ENCODE peak calls at places on chromosomes 1 and 21, in four cellular contexts. P is gastrocnemius medialis; O is adrenal gland; K is CD4-positive, alpha-beta T cell. X is an unnamed sample.

GRCh38 chr1:20032425-20032824 is 37.6 kb upstream of the PLA2G5 start:
- DNase-seq in P (no peak), O (no peak), K (no peak), X (no peak)

GRCh38 chr1:97304366-97304765 is 582.8 kb downstream of the PTBP2 start:
- DNase-seq in P (no peak), O (no peak), K (no peak), X (no peak)

GRCh38 chr1:214317300-214317699 is 36.3 kb downstream of the SMYD2 start:
- DNase-seq in P (no peak), O (no peak), K (no peak), X (no peak)

GRCh38 chr21:15801352-15801863 is 71.6 kb downstream of the USP25 start:
- DNase-seq in P (no peak), O (no peak), K (no peak), X (no peak)

GRCh38 chr1:201660931-201661822 is 122.2 kb downstream of the NAV1 start:
- DNase-seq in P (no peak), O (no peak), K (no peak), X (no peak)

GRCh38 chr1:92217721-92218120 is at the start of gene C1orf146:
- DNase-seq in P (no peak), O (no peak), K (no peak), X (no peak)

GRCh38 chr1:204073837-204074273 is 940 bp downstream of the SOX13 start:
- DNase-seq in P (no peak), O (no peak), K (no peak), X (no peak)

GRCh38 chr1:228278432-228278941 is 70.6 kb downstream of the OBSCN start:
- DNase-seq in P (peak), O (peak), K (no peak), X (no peak)

GRCh38 chr1:19062258-19063029 is 106.0 kb upstream of the IFFO2 start:
- DNase-seq in P (no peak), O (no peak), K (no peak), X (no peak)

GRCh38 chr21:45867671-45868081 is 113.9 kb upstream of the COL6A1 start:
- DNase-seq in P (no peak), O (peak), K (no peak), X (no peak)

GRCh38 chr1:226798427-226799411 is 59.6 kb upstream of the ITPKB start:
- DNase-seq in P (no peak), O (no peak), K (peak), X (no peak)

GRCh38 chr1:21665711-21666571 is 3.2 kb downstream of the RAP1GAP start:
- DNase-seq in P (no peak), O (peak), K (no peak), X (no peak)

GRCh38 chr1:15186073-15186845 is 32.7 kb downstream of the TMEM51 start:
- DNase-seq in P (no peak), O (no peak), K (no peak), X (no peak)

GRCh38 chr1:235873045-235873444 is 6.3 kb upstream of the LYST start:
- DNase-seq in P (no peak), O (no peak), K (no peak), X (no peak)

GRCh38 chr1:89311757-89312156 is 39.1 kb upstream of the GBP5 start:
- DNase-seq in P (no peak), O (peak), K (no peak), X (no peak)

GRCh38 chr1:39407889-39408640 is 83.4 kb upstream of the BMP8A start:
- DNase-seq in P (no peak), O (no peak), K (no peak), X (no peak)

GRCh38 chr1:217272385-217272784 is 358.5 kb downstream of the GPATCH2 start:
- DNase-seq in P (no peak), O (no peak), K (no peak), X (no peak)

GRCh38 chr1:209926045-209926444 is 12.0 kb upstream of the SYT14 start:
- DNase-seq in P (no peak), O (no peak), K (no peak), X (no peak)

GRCh38 chr1:228346731-228347130 is 59.9 kb downstream of the TRIM11 start:
- DNase-seq in P (peak), O (peak), K (no peak), X (no peak)

DNA sequence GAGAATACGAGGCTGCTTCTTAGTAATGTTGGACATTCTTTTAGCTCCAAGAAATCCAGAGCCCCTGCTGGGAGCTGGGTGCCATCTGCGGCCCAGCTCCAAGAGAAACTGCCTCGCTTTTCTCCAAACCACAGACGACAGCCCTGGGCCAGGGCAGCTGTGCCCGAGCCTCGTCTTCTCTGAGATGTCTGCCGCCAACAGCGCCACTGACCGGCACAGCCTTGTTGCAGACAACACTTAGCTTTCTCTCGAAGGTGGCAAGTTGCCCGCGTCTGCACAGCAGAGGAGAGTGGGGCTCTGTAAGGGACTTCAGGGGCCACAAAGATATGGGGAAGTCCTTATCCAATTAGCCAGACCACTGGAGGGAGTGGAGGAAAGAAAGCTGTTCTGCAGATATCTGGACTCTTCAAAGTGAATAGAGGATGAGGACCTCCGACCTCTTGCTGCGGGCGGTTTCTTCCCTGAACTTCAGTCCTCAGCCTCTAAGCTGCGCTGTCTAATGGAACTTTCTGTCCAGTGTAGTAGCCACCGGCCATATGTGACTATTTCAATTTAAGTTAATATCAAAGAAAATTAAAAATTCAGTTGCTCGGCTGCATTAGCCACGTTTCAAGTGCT is 63.9 kb upstream of the DISP3 start:
- DNase-seq in P (no peak), O (no peak), K (no peak), X (no peak)
- TF ChIP-seq CTCF in P (no peak), O (no peak), K (no peak), X (no peak)

DNA sequence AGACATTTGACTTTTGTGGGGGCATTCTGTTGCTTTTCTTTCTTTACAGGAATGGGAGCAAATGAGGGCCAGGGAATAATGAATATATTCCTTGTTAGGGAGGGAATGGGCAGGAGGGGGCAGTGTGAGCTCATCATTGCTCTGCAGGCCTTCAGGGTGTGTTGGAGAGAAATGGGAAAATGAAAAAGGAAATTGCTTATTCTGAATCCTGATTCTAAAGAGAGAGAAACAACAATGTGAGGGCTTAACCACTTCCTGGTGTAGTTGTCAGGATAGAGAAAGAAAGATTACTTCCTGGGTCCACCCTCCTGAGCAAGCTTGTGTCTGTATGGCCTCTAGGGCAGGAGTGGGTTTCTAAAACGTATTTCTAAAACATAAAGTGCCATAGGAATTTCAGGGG is 28.3 kb downstream of the VANGL2 start:
- DNase-seq in P (no peak), O (peak), K (no peak), X (peak)
- TF ChIP-seq CTCF in P (peak), O (peak), K (peak), X (peak)

DNA sequence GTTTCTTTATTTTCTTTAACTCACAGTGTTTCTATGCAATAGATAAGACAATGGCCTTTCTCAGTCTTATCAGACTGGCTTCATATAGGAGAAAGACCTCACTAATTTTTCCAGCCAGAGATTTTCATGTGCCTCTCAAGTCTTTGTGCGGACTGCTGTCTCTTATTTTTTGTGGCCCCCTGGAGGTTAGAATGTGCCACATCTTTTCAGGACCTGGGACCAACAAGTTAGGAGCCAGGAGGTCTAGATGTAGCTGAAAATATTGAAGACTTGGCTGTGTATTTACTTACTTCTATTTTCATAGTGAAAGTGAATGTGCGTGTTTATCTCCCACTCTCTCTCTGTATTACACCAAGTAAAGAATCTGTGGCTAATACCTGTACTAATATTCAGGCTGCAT is 42.1 kb upstream of the CFHR3 start:
- DNase-seq in P (no peak), O (no peak), K (no peak), X (no peak)
- TF ChIP-seq CTCF in P (no peak), O (no peak), K (no peak), X (peak)

DNA sequence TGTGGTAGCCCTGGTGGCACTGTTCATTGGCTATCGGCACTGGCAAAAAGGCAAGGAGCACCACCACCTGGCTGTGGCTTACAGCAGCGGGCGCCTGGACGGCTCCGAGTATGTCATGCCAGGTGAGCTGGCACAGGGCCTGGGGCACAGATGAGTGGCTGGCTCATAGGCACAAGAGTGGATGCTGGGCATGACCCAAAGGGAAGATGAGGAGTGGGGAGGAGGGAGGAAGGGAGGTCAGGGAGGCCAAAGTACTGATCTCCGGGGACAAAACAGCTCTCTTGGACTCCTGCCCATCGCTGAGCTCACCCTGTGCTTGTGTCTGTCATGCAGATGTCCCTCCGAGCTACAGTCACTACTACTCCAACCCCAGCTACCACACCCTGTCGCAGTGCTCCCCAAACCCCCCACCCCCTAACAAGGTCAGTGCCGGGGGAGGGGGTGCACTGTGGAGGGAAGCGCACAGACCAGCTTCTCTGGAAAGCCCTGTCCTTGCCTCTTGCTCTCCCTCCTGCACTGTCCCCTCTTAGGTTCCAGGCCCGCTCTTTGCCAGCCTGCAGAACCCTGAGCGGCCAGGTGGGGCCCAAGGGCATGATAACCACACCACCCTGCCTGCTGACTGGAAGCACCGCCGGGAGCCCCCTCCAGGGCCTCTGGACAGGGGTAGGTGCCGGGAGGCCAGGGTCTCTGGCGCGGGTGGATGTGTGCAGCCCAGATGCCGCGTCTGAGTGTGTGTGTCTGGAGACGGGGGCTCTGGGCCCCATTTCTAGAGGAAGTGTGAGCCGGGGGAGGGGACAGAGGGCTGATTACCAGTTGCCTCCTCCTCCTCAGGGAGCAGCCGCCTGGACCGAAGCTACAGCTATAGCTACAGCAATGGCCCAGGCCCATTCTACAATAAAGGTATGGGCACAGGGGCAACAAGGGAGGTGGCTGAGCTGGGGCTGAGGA is 7.3 kb upstream of the LRRC71 start:
- DNase-seq in P (no peak), O (peak), K (no peak), X (no peak)
- TF ChIP-seq CTCF in P (no peak), O (no peak), K (no peak), X (no peak)

GRCh38 chr1:153190373-153190772 is 12.9 kb upstream of the LELP1 start:
- DNase-seq in P (no peak), O (no peak), K (no peak), X (no peak)
- TF ChIP-seq CTCF in P (no peak), O (no peak), K (no peak), X (no peak)

DNA sequence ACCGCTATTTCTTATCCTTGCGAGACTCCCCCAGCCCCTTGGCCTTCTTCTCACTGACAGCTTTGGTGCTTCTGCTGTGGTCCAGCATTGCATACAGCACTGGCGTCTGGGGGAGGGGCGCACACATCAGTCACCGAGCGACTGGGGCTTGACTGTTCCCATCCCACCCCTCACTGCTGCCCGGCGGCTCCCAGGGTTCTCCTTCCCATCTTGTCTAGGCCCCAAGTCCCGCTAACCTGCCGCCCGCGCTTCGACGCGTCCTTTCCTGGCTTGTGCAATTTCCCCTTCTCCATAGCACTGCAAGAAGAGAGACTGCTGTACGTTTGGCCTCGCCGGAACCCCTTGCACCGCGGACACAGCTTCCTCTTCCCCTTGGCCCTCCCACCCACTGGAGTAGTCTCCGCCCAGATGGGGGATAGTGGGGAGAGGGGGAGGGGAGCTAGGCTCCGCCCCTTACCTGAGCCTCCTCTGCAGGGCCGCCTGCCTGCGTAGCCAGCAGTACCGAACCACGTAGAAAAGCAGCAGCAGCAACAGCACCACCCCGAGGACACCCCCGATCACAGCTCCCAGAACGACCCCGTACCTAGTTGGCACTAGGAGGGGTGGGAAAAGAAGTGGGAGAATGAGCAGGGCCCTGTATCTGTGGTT is 3.8 kb downstream of the MPZ start:
- DNase-seq in P (peak), O (peak), K (peak), X (peak)
- TF ChIP-seq CTCF in P (no peak), O (no peak), K (peak), X (peak)

GRCh38 chr1:58041621-58042020 is 504.9 kb downstream of the OMA1 start:
- DNase-seq in P (no peak), O (no peak), K (no peak), X (no peak)

GRCh38 chr1:58045094-58045493 is 501.4 kb downstream of the OMA1 start:
- DNase-seq in P (no peak), O (no peak), K (no peak), X (no peak)

GRCh38 chr1:58047265-58047858 is 499.2 kb downstream of the OMA1 start:
- DNase-seq in P (no peak), O (peak), K (no peak), X (peak)
- TF ChIP-seq CTCF in P (peak), O (peak), K (peak), X (peak)

DNA sequence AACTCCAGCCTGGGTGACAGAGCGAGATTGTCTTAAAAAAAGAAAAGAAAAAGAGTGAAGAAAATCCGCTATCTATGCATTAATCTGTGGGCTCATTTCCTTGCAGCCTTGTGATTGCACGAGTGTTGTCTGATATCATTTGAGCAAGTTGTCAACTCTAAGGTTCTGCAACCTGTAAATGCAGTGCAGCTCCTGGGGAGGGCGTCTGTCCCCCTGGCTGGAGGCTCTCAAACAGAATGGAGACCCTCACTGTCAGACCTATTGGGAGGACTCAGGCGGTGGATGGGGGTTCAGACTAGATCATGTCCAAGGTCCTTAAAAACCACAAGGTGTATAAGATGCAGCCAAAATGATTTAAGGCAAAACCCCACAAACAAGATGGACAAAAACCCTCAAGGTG is 6.2 kb downstream of the CORT start:
- DNase-seq in P (no peak), O (no peak), K (no peak), X (no peak)
- TF ChIP-seq CTCF in P (no peak), O (no peak), K (no peak), X (no peak)

GRCh38 chr21:27464643-27465042 is 497.8 kb upstream of the ADAMTS5 start:
- DNase-seq in P (no peak), O (no peak), K (no peak), X (no peak)

GRCh38 chr21:27462786-27463185 is 495.9 kb upstream of the ADAMTS5 start:
- DNase-seq in P (no peak), O (no peak), K (no peak), X (no peak)

DNA sequence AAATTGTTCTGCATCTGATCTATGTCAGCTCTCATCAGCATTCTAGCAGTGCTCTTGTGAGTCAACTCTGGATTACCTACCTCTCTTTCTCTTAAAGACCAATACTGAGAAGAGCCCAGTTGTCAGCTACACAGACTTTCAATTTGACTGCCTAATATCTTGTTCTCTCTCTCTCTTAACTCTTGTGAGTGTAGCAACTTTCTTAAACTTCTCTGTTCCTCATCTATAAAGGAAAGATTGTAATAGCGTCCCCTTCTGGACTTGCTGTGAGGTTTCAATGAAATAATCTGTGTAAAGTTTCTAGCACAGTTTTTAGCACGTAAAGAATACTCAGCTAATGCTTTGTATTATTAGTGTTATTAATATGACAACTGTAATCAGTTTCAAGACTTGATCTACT is 499.3 kb upstream of the ADAMTS5 start:
- DNase-seq in P (no peak), O (no peak), K (no peak), X (no peak)
- TF ChIP-seq CTCF in P (no peak), O (no peak), K (no peak), X (no peak)

DNA sequence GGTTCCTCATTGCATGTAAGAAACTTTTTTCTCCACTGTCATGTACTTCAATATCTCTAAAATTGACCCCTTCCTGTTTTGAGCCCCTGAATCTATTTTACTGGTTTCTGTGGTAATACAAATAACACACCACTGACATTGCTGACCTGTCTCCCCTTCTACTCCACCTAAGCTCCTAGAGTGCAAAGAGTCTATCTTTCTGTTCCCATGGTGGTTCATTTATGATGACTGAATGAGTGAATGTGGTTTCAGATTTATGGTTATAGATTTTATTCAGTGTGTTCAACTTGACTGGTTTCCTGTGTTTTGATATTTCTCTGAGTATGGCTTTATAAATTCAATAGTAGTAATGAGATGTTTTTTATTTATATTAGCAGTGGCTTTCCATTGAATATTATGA is 127.7 kb downstream of the MAGI3 start:
- DNase-seq in P (no peak), O (no peak), K (no peak), X (no peak)
- TF ChIP-seq CTCF in P (no peak), O (no peak), K (no peak), X (no peak)